ENCODE peak calls at places on chromosomes 16 and 17, in four cellular contexts. Z is testis, C is fibroblast of mammary gland, O is HCT116. R is an unnamed sample.

GRCh38 chr16:68744744-68745280 is 7.7 kb downstream of the CDH1 start:
- DNase-seq in C (no peak), O (peak), Z (no peak), R (peak)

GRCh38 chr17:29163563-29163962 is 16.6 kb downstream of the MYO18A start:
- DNase-seq in Z (no peak), O (no peak), C (no peak), R (no peak)

GRCh38 chr16:56450275-56450889 is 750 bp downstream of the NUDT21 start:
- DNase-seq in Z (no peak), O (no peak), C (peak), R (no peak)

GRCh38 chr17:83182620-83183063 is 103.2 kb downstream of the METRNL start:
- DNase-seq in Z (peak), O (no peak), C (no peak), R (no peak)

GRCh38 chr17:39979865-39980401 is 674 bp upstream of the PSMD3 start:
- DNase-seq in O (no peak), C (peak), Z (peak), R (no peak)

GRCh38 chr17:77373298-77374169 is 232.8 kb downstream of the SEC14L1 start:
- DNase-seq in O (no peak), Z (peak), C (no peak), R (peak)

GRCh38 chr16:19071811-19072777 is 4.7 kb downstream of the COQ7 start:
- DNase-seq in O (peak), Z (peak), C (peak), R (peak)

GRCh38 chr16:84617068-84617630 is 729 bp downstream of the COTL1 start:
- DNase-seq in C (no peak), Z (no peak), O (no peak), R (no peak)

GRCh38 chr16:5925850-5926249 is 828.3 kb upstream of the EEF2KMT start:
- DNase-seq in C (no peak), O (no peak), Z (no peak), R (no peak)

GRCh38 chr17:75681289-75681688 is 14.2 kb downstream of the SAP30BP start:
- DNase-seq in O (no peak), C (peak), Z (no peak), R (no peak)

GRCh38 chr16:64654137-64654652 is 467.7 kb downstream of the CDH11 start:
- DNase-seq in Z (no peak), O (no peak), C (peak), R (no peak)

GRCh38 chr16:22174642-22175041 is 12.3 kb downstream of the SDR42E2 start:
- DNase-seq in C (no peak), O (no peak), Z (no peak), R (no peak)

GRCh38 chr17:55666810-55667209 is 55.9 kb downstream of the TMEM100 start:
- DNase-seq in O (no peak), Z (no peak), C (no peak), R (no peak)

GRCh38 chr17:9645858-9646555 is 690 bp downstream of the USP43 start:
- DNase-seq in Z (peak), O (peak), C (peak), R (peak)

GRCh38 chr17:63190821-63191220 is 224.8 kb downstream of the TANC2 start:
- DNase-seq in O (no peak), Z (no peak), C (no peak), R (no peak)

GRCh38 chr17:3935825-3936355 is 19.6 kb upstream of the P2RX1 start:
- DNase-seq in Z (no peak), C (peak), O (no peak), R (no peak)

GRCh38 chr17:40347319-40348135 is 17.0 kb downstream of the GJD3 start:
- DNase-seq in O (no peak), Z (no peak), C (no peak), R (peak)

GRCh38 chr17:74357466-74357809 is 4.2 kb downstream of the BTBD17 start:
- DNase-seq in C (no peak), Z (peak), O (no peak), R (no peak)

DNA sequence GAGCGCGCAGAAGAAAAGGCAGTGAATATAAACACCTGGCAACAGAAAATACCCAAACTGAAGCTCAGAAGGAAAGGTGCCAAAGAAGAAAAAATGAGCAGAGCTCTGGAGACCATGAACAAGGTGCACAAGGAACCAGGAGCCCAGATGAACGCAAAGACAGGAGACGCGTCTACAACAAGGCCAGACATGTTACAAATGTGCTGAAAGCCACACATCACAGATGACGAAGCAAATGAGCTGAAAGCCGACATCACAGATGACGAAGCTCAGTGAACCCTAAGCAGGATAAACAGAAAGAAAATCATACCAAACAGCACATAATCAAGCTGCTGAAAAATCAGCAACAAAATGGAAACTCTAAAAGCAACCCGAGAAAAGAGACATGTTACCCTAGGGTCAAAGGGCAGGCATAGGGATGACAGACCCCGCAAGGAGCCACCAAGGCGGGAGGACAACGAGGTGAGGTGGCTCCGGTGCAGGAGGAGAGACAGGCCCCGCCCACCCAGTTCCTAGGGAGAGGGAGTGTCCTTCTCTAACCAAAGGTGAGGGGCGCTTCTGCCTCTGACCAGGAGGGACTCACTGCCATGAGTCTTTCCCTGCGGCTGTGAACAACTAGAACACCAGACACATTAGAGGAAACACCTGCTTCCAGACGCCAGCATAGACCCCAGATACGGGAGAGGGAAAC is 39.1 kb downstream of the CCDC57 start:
- DNase-seq in C (no peak), O (no peak), Z (no peak), R (no peak)
- TF ChIP-seq CTCF in C (no peak), O (no peak), Z (no peak), R (no peak)

DNA sequence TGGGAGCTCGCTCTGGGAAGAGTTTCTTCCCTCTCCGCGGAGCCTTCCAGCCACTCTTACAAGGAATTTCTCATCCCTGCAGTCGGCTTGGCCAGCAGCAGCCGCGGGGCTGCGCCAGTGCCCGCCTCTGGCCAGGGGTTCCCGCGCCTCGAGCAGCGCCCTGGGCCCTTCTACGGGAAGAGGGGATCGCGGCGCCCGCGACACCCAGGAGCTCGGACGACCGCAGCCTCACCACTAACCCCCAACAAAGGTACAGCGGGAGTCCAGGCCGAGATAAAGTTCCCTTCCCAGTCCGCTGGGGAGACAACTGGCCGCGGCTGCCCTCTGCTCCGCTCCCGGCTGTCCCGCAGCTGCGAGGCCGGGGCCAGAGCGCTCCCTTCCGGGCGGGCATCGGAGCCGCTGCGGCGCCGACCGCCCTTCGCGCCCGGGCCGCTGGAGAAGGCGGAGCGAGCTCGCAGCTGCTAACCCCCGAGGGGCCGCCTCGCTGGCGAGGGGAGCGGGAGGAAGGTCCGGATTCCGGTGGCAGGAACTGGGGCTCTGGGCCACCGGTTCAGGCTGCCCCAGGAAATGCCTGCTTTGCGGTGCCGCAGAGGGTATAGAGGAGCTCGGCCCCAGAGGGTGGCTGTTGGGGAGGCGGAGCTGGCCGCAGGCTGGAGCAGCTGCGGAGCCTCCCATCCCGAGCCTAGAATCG is 3.6 kb upstream of the HS3ST3B1 start:
- DNase-seq in C (peak), Z (no peak), O (no peak), R (peak)
- H3K4me3 ChIP-seq in C (peak), Z (peak), O (no peak), R (peak)

GRCh38 chr16:4315185-4316102 is at the start of gene GLIS2:
- DNase-seq in Z (peak), O (peak), C (peak), R (peak)

GRCh38 chr16:4316103-4316731 is 350 bp downstream of the GLIS2 start:
- DNase-seq in Z (no peak), O (no peak), C (no peak), R (peak)

GRCh38 chr16:4313563-4314531 is 2.0 kb upstream of the GLIS2 start:
- DNase-seq in C (peak), Z (no peak), O (peak), R (peak)

GRCh38 chr16:4316732-4317461 is 1.0 kb downstream of the GLIS2 start:
- DNase-seq in Z (no peak), O (no peak), C (no peak), R (peak)

GRCh38 chr16:4314532-4315184 is 1.2 kb upstream of the GLIS2 start:
- DNase-seq in Z (no peak), O (peak), C (peak), R (peak)
- TF ChIP-seq CTCF in Z (no peak), O (no peak), C (no peak), R (no peak)

DNA sequence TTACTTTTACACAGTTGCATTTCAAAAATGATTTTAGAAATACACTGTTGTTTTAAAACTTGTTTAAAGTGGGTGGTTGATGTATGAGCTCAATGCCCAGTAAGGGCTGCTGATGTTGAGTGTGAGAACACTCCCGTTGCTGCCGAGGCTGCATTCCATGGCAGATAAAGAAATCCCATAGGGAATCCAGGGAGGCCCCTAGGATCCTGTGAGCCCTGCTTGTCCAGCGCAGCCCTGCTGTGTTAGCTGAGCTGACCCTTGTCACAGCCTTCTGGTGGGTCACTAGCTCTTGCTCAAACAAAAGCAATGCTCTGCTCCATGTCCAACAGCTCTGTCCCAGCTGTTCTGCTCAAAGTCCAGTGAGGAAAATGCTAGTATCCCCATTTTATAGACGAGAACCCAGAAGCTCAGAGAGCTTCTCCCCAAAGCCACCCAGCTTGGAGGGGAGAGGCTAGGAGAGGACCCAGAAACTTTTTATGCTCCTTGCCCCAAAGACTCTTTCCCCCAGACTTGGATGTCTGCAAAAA is 18.6 kb upstream of the COL1A1 start:
- DNase-seq in C (peak), Z (no peak), O (no peak), R (no peak)
- H3K4me3 ChIP-seq in C (no peak), Z (no peak), O (no peak), R (no peak)

R was measured in pancreas.